ENCODE peak calls at places on chromosomes 1 and 21, in four cellular contexts. E is mesendoderm, X is breast epithelium, R is cardiac muscle cell. P is an unnamed sample.

GRCh38 chr1:220901906-220902305 is 22.7 kb downstream of the HLX start:
- DNase-seq in E (no peak), X (no peak), R (no peak), P (no peak)

GRCh38 chr1:230026572-230026971 is 40.5 kb upstream of the GALNT2 start:
- DNase-seq in E (no peak), X (no peak), R (no peak), P (no peak)

GRCh38 chr1:89600792-89601191 is 32.1 kb upstream of the LRRC8C start:
- DNase-seq in E (no peak), X (no peak), R (no peak), P (no peak)

GRCh38 chr1:236753554-236753953 is 41.5 kb upstream of the MTR start:
- DNase-seq in E (peak; percentile 93), X (no peak), R (peak; percentile 30), P (no peak)

GRCh38 chr1:182845379-182845778 is 6.2 kb downstream of the DHX9 start:
- DNase-seq in E (no peak), X (no peak), R (no peak), P (no peak)

GRCh38 chr1:10755977-10756521 is 40.4 kb downstream of the CASZ1 start:
- DNase-seq in E (no peak), X (peak; percentile 67), R (peak; percentile 49), P (no peak)

GRCh38 chr1:245805503-245805902 is 650.7 kb downstream of the KIF26B start:
- DNase-seq in E (no peak), X (no peak), R (no peak), P (no peak)

GRCh38 chr21:40507978-40508377 is 339.0 kb downstream of the DSCAM start:
- DNase-seq in E (no peak), X (no peak), R (no peak), P (no peak)

GRCh38 chr1:221824025-221824424 is 82.1 kb upstream of the DUSP10 start:
- DNase-seq in E (no peak), X (no peak), R (peak; percentile 27), P (no peak)

GRCh38 chr1:244406337-244406736 is 45.4 kb downstream of the ADSS2 start:
- DNase-seq in E (no peak), X (no peak), R (no peak), P (no peak)

GRCh38 chr1:30422251-30422650 is 301.1 kb downstream of the MATN1 start:
- DNase-seq in E (no peak), X (peak; percentile 44), R (no peak), P (no peak)

GRCh38 chr1:218266356-218266755 is 18.7 kb upstream of the RRP15 start:
- DNase-seq in E (no peak), X (no peak), R (peak; percentile 21), P (no peak)

GRCh38 chr21:39314155-39315027 is 959 bp upstream of the BRWD1 start:
- DNase-seq in E (peak; percentile 79), X (no peak), R (peak; percentile 73), P (no peak)

GRCh38 chr1:203086992-203087763 is 1.4 kb upstream of the MYOG start:
- DNase-seq in E (peak; percentile 97), X (no peak), R (no peak), P (no peak)

GRCh38 chr1:171740356-171740863 is 1.5 kb downstream of the VAMP4 start:
- DNase-seq in E (no peak), X (no peak), R (no peak), P (no peak)

GRCh38 chr1:116474921-116475849 is 95.6 kb downstream of the CD58 start:
- DNase-seq in E (no peak), X (no peak), R (no peak), P (no peak)

GRCh38 chr1:25893072-25893604 is 13.1 kb downstream of the STMN1 start:
- DNase-seq in E (no peak), X (no peak), R (peak; percentile 48), P (no peak)

GRCh38 chr1:96741335-96741734 is 19.8 kb downstream of the PTBP2 start:
- DNase-seq in E (peak; percentile 59), X (no peak), R (no peak), P (no peak)

GRCh38 chr21:29174607-29175013 is 44.2 kb downstream of the MAP3K7CL start:
- DNase-seq in E (no peak), X (no peak), R (peak; percentile 52), P (no peak)

GRCh38 chr1:156703336-156703735 is 2.0 kb downstream of the CRABP2 start:
- DNase-seq in E (no peak), X (no peak), R (no peak), P (no peak)

GRCh38 chr1:179310721-179311120 is 17.1 kb downstream of the SOAT1 start:
- DNase-seq in E (no peak), X (no peak), R (peak; percentile 61), P (no peak)

GRCh38 chr1:209583408-209583807 is at the start of gene CAMK1G:
- DNase-seq in E (peak; percentile 74), X (no peak), R (peak; percentile 64), P (no peak)

GRCh38 chr1:3483380-3483779 is 28.9 kb downstream of the ARHGEF16 start:
- DNase-seq in E (no peak), X (no peak), R (no peak), P (no peak)

GRCh38 chr1:30820249-30820648 is 62.7 kb upstream of the LAPTM5 start:
- DNase-seq in E (no peak), X (no peak), R (no peak), P (no peak)

DNA sequence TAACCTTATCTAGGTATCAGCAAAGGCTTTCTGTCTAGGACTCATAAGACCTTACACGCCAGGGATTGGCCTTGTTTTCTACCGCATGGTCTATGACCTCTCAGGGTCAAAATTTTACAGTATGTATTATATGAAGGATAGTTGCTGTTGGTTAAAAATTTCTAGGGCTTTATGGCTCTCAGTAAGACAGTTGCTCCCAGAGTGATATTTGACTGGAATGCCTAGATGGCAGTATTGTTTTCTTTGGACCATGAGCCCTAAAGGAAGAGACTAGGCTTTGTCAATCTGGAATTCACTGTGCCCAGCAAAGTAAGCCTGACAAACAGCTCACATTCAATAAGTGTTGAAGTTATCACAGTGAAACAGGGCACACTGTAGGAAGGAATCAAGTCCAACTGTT is 37.6 kb downstream of the C1orf87 start:
- DNase-seq in E (no peak), X (no peak), R (peak; percentile 3), P (no peak)
- H3K27ac ChIP-seq in E (no peak overlapping the region), X (no peak overlapping the region), R (no peak overlapping the region), P (no peak overlapping the region)

GRCh38 chr21:44847261-44848056 is 26.0 kb downstream of the PTTG1IP start:
- DNase-seq in E (no peak), X (peak; percentile 49), R (no peak), P (no peak)
- H3K4me1 ChIP-seq in E (no peaks in the 10 kb centered on the region), X (peaks cover 9% of the 10 kb centered on the region), R (no peaks in the 10 kb centered on the region), P (peaks cover 15% of the 10 kb centered on the region)

DNA sequence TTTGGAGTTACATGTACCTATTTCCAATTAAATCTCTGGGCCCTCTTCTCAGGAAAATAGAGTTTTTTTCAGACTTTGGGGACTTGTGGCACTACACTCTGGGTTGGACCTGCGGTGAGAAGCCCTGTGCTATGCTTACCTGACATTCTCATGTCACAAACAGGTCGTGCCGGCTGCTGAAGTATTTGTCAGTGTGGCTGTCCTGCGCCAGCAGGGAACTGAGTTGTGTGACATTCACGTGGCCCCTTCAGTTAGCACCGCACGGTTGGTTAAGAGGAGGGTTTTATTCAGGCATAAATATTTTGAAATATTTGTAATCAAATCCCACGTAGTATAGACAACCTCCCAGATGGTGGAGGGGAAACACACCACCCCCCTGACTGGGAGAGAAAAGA is 6.3 kb upstream of the COL6A2 start:
- DNase-seq in E (no peak), X (no peak), R (no peak), P (no peak)
- H3K27ac ChIP-seq in E (no peak overlapping the region), X (peak overlapping the region; percentile 93), R (no peak overlapping the region), P (peak overlapping the region; percentile 91)

DNA sequence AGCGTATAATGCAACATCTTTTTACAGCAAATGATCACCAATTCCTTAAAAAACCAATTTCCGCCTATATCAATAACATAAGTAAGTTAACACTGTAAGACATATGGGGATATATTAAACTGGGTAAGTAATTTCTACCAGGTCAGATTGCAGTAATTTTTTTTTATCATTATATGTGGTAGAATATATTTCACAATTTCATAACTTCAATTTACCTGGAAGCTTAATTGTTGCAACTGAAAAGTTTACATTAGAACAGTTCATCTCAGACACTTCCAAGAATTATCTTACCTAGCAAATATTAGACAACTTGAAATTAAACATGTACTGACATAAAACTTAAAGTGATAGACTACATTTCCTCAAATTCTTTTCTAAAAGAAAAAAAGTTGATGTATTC is 51.9 kb upstream of the ASPM start:
- DNase-seq in E (no peak), X (no peak), R (no peak), P (no peak)
- H3K4me1 ChIP-seq in E (peaks cover 2% of the 10 kb centered on the region), X (peaks cover 14% of the 10 kb centered on the region), R (peaks cover 19% of the 10 kb centered on the region), P (peaks cover 50% of the 10 kb centered on the region)

P was measured in thoracic aorta.